ENCODE peak calls at places on chromosomes 16 and 17, in nine cellular contexts. P is psoas muscle; D is neuronal stem cell; K is cardiac muscle cell; G is aorta; V is ascending aorta; B is neural progenitor cell; Q is heart left ventricle; X is effector memory CD4-positive, alpha-beta T cell. E is an unnamed sample.

GRCh38 chr16:69890114-69890890 is 60.8 kb upstream of the CLEC18A start:
- DNase-seq in P (peak; percentile 56), D (peak; percentile 57), K (peak; percentile 65), G (peak; percentile 81), V (peak; percentile 83), B (peak; percentile 64), Q (peak; percentile 72), X (no peak), E (peak; percentile 62)

GRCh38 chr16:526181-527014 is 1.1 kb upstream of the CAPN15 start:
- DNase-seq in P (no peak), D (no peak), K (peak; percentile 92), G (no peak), V (no peak), B (peak; percentile 78), Q (no peak), X (no peak), E (no peak)

GRCh38 chr17:7842950-7843535 is 9.0 kb downstream of the KDM6B start:
- DNase-seq in P (peak; percentile 82), D (no peak), K (peak; percentile 44), G (peak; percentile 92), V (peak; percentile 93), B (peak; percentile 54), Q (peak; percentile 86), X (peak; percentile 54), E (peak; percentile 76)

GRCh38 chr17:82053556-82054263 is 2.0 kb downstream of the GPS1 start:
- DNase-seq in P (peak; percentile 10), D (no peak), K (no peak), G (no peak), V (no peak), B (no peak), Q (no peak), X (no peak), E (no peak)

GRCh38 chr16:56684926-56685590 is 2.8 kb downstream of the MT1X start:
- DNase-seq in P (peak; percentile 65), D (no peak), K (no peak), G (no peak), V (peak; percentile 81), B (no peak), Q (no peak), X (no peak), E (no peak)

GRCh38 chr16:77499373-77500285 is 64.8 kb upstream of the ADAMTS18 start:
- DNase-seq in P (peak; percentile 37), D (no peak), K (no peak), G (no peak), V (no peak), B (no peak), Q (peak; percentile 16), X (no peak), E (no peak)

GRCh38 chr17:30323895-30324319 is 9.9 kb downstream of the TMIGD1 start:
- DNase-seq in P (peak; percentile 20), D (no peak), K (no peak), G (no peak), V (no peak), B (no peak), Q (no peak), X (no peak), E (peak; percentile 60)

GRCh38 chr17:76599699-76600460 is 14.2 kb upstream of the ST6GALNAC2 start:
- DNase-seq in P (no peak), D (no peak), K (no peak), G (peak; percentile 11), V (no peak), B (no peak), Q (no peak), X (no peak), E (no peak)

GRCh38 chr17:59762826-59763374 is 55.4 kb downstream of the VMP1 start:
- DNase-seq in P (no peak), D (no peak), K (no peak), G (no peak), V (no peak), B (no peak), Q (no peak), X (no peak), E (no peak)

GRCh38 chr16:77211880-77212735 is 12.9 kb downstream of the SYCE1L start:
- DNase-seq in P (peak; percentile 57), D (peak; percentile 59), K (peak; percentile 64), G (peak; percentile 84), V (peak; percentile 70), B (peak; percentile 83), Q (peak; percentile 29), X (peak; percentile 50), E (peak; percentile 65)

GRCh38 chr17:61381537-61381936 is 18.1 kb upstream of the TBX2 start:
- DNase-seq in P (no peak), D (no peak), K (no peak), G (peak; percentile 11), V (no peak), B (no peak), Q (no peak), X (no peak), E (no peak)

GRCh38 chr17:63930951-63931575 is 1.1 kb downstream of the CD79B start:
- DNase-seq in P (peak; percentile 71), D (no peak), K (no peak), G (no peak), V (peak; percentile 79), B (peak; percentile 30), Q (peak; percentile 83), X (peak; percentile 43), E (peak; percentile 66)

GRCh38 chr17:75721463-75722011 is 278 bp downstream of the ITGB4 start:
- DNase-seq in P (no peak), D (no peak), K (no peak), G (no peak), V (no peak), B (no peak), Q (no peak), X (no peak), E (peak; percentile 64)

GRCh38 chr16:3444032-3444388 is 530 bp downstream of the NAA60 start:
- DNase-seq in P (no peak), D (no peak), K (peak; percentile 75), G (no peak), V (no peak), B (peak; percentile 49), Q (no peak), X (peak; percentile 8), E (peak; percentile 64)

GRCh38 chr17:43578699-43579569 is 32.8 kb upstream of the ETV4 start:
- DNase-seq in P (no peak), D (no peak), K (no peak), G (peak; percentile 79), V (no peak), B (peak; percentile 51), Q (peak; percentile 39), X (peak; percentile 1), E (no peak)

GRCh38 chr17:43713494-43714162 is 45.0 kb downstream of the SOST start:
- DNase-seq in P (peak; percentile 32), D (no peak), K (peak; percentile 48), G (peak; percentile 83), V (no peak), B (peak; percentile 57), Q (peak; percentile 49), X (no peak), E (peak; percentile 27)

GRCh38 chr17:34633351-34633750 is 54.0 kb downstream of the TMEM132E start:
- DNase-seq in P (no peak), D (no peak), K (no peak), G (peak; percentile 42), V (no peak), B (peak; percentile 60), Q (no peak), X (no peak), E (no peak)

DNA sequence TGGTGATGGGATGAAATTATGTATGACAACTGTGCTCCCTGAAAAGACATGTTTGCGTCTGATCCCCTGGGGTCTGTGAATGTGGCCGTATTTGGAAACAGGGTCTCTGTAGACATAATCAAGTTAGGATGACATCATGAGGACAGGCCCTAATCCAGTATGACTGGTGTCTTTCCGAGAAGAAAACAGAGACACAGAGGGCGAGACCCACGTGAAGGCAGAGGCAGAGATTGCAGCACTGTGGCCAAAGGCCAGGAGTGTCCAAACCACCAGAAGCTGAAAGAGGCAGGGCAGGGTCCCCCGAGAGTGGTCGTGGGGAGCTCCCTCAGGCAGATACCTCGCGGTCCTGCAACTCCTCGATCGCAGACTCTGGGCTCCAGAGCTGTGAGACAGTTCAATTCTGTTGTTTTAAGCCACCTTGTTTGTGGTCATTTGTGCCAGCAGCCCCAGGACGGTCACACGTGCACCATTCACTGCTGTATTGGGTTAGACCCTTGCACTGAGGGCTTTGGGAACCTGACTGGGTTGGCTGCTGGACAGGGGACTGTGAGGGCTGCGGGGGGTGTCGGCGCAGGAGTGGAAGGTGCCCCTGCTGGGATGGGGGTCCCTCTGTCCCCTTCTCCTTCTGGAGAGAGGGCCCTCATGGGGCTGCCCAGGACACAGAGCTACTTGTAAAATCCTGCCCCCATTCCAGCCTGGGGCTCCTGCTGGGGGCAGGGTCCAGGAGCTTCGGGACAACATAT is 27.7 kb downstream of the METRNL start:
- DNase-seq in P (peak; percentile 73), D (no peak), K (no peak), G (no peak), V (peak; percentile 78), B (no peak), Q (no peak), X (no peak), E (no peak)
- H3K4me1 ChIP-seq in P (peaks cover 4% of the 10 kb centered on the region), D (peaks cover 3% of the 10 kb centered on the region), K (peaks cover 5% of the 10 kb centered on the region), G (no peaks in the 10 kb centered on the region), V (peaks cover 16% of the 10 kb centered on the region), B (no peaks in the 10 kb centered on the region), Q (peaks cover 21% of the 10 kb centered on the region), X (no peaks in the 10 kb centered on the region), E (peaks cover 5% of the 10 kb centered on the region)

DNA sequence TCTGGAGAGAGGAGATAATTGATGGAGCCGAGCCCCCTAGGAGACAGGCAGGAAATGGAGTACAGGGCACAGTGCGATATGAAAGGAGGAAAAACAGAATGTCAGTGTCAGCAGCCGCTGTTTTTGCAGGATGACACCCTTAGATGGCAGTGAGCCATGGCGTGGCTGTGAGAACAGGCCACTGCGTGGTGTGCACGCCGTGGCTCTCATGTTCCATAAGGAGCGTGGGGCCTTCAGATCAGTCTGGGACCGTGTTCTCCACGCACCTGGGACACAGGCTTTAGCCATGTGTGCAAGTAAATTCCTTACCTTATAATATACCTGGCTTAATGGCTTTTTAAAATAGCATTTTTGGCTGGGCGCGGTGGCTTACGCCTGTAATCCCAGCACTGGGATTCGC is 198.0 kb downstream of the KATNIP start:
- DNase-seq in P (no peak), D (no peak), K (no peak), G (no peak), V (no peak), B (no peak), Q (no peak), X (no peak), E (no peak)
- H3K4me3 ChIP-seq in P (no peak overlapping the region), D (no peak overlapping the region), K (no peak overlapping the region), G (no peak overlapping the region), V (no peak overlapping the region), B (no peak overlapping the region), Q (no peak overlapping the region), X (no peak overlapping the region), E (no peak overlapping the region)

DNA sequence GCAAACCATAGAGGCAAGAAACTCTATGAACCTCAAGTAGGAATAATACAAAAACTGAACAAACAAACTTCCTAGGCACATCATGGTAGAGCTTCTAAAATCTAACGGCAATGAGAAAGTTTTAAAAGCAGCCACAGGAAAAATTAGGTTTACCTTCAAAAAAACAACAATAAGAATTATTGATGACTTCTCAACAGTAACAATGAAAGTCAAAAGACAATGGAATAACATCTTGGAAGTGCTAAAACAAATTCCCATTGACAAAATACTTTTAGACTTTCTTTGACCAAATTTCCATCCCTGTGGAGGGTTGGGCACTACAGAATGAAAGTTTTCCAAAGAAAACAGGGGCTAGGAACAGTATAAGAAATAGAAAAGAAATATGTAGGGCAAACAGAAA is 222.9 kb upstream of the ERCC4 start:
- DNase-seq in P (no peak), D (no peak), K (no peak), G (no peak), V (no peak), B (no peak), Q (no peak), X (no peak), E (no peak)
- H3K9me3 ChIP-seq in P (no peaks in the 10 kb centered on the region), D (no peaks in the 10 kb centered on the region), K (no peaks in the 10 kb centered on the region), G (peaks cover 4% of the 10 kb centered on the region), V (no peaks in the 10 kb centered on the region), B (peaks cover 6% of the 10 kb centered on the region), Q (peaks cover 7% of the 10 kb centered on the region), X (peaks cover 4% of the 10 kb centered on the region), E (no peaks in the 10 kb centered on the region)

GRCh38 chr16:48540222-48540900 is 69.6 kb downstream of the N4BP1 start:
- DNase-seq in P (no peak), D (no peak), K (no peak), G (no peak), V (no peak), B (no peak), Q (no peak), X (no peak), E (no peak)
- H3K4me1 ChIP-seq in P (peaks cover 53% of the 10 kb centered on the region), D (no peaks in the 10 kb centered on the region), K (peaks cover 3% of the 10 kb centered on the region), G (no peaks in the 10 kb centered on the region), V (peaks cover 18% of the 10 kb centered on the region), B (peaks cover 7% of the 10 kb centered on the region), Q (peaks cover 44% of the 10 kb centered on the region), X (no peaks in the 10 kb centered on the region), E (no peaks in the 10 kb centered on the region)